ENCODE peak calls at places on chromosomes 16 and 17, in nine cellular contexts. U is NCI-H1436; R is PC-3; H is activated CD8-positive, alpha-beta memory T cell treated with anti-CD3 and anti-CD28 coated beads, Interleukin-2, amount 10 ng/mL, durations not matched to agents 7 days and 5 days; I is T-helper 2 cell; A is CD4-positive, alpha-beta T cell; L is NCI-H345; X is HTR-8/SVneo; E is cerebellar nuclear complex. F is an unnamed sample.

GRCh38 chr17:36089888-36090836 is at the start of gene CCL3:
- DNase-seq in U (no peak), R (peak), H (peak), I (no peak), A (no peak), L (no peak), X (no peak), E (no peak), F (peak)

GRCh38 chr16:30760577-30761426 is 1.1 kb downstream of the CFAP119 start:
- DNase-seq in U (no peak), R (no peak), H (no peak), I (no peak), A (no peak), L (no peak), X (no peak), E (no peak), F (no peak)

GRCh38 chr16:4689864-4690704 is 3.3 kb upstream of the NUDT16L1 start:
- DNase-seq in U (no peak), R (no peak), H (no peak), I (no peak), A (no peak), L (no peak), X (no peak), E (no peak), F (no peak)

GRCh38 chr16:49015189-49015540 is 266.5 kb downstream of the CBLN1 start:
- DNase-seq in U (peak), R (no peak), H (no peak), I (no peak), A (no peak), L (no peak), X (no peak), E (no peak), F (no peak)

GRCh38 chr17:2940352-2940751 is 123.1 kb downstream of the OR1D5 start:
- DNase-seq in U (no peak), R (no peak), H (no peak), I (no peak), A (no peak), L (no peak), X (no peak), E (no peak), F (no peak)

GRCh38 chr17:19619705-19620325 is 28.7 kb upstream of the ALDH3A2 start:
- DNase-seq in U (no peak), R (no peak), H (no peak), I (no peak), A (no peak), L (no peak), X (no peak), E (no peak), F (no peak)

GRCh38 chr17:27976331-27976730 is 66.1 kb upstream of the NLK start:
- DNase-seq in U (no peak), R (no peak), H (no peak), I (no peak), A (no peak), L (no peak), X (no peak), E (no peak), F (no peak)

GRCh38 chr16:59605706-59606105 is 871.6 kb upstream of the GOT2 start:
- DNase-seq in U (no peak), R (no peak), H (no peak), I (no peak), A (no peak), L (no peak), X (no peak), E (no peak), F (no peak)

GRCh38 chr17:78789663-78790181 is 7.6 kb upstream of the CYTH1 start:
- DNase-seq in U (peak), R (no peak), H (no peak), I (peak), A (peak), L (peak), X (no peak), E (no peak), F (peak)

GRCh38 chr17:65064452-65065019 is 8.0 kb upstream of the GNA13 start:
- DNase-seq in U (no peak), R (peak), H (no peak), I (no peak), A (no peak), L (peak), X (no peak), E (no peak), F (no peak)

GRCh38 chr16:63188076-63188771 is 1152.0 kb upstream of the CDH8 start:
- DNase-seq in U (no peak), R (no peak), H (no peak), I (no peak), A (no peak), L (no peak), X (no peak), E (no peak), F (no peak)

GRCh38 chr17:7558544-7559306 is at the start of gene TNFSF13:
- DNase-seq in U (no peak), R (no peak), H (no peak), I (no peak), A (no peak), L (no peak), X (no peak), E (no peak), F (no peak)

GRCh38 chr17:80584171-80584905 is 39.7 kb downstream of the RPTOR start:
- DNase-seq in U (no peak), R (no peak), H (no peak), I (no peak), A (no peak), L (no peak), X (no peak), E (no peak), F (no peak)

GRCh38 chr16:66057056-66057455 is 309.4 kb upstream of the CDH5 start:
- DNase-seq in U (no peak), R (no peak), H (no peak), I (no peak), A (no peak), L (no peak), X (no peak), E (no peak), F (no peak)

GRCh38 chr17:61451538-61452300 is 503 bp upstream of the TBX4 start:
- DNase-seq in U (no peak), R (no peak), H (peak), I (no peak), A (no peak), L (no peak), X (no peak), E (no peak), F (no peak)

GRCh38 chr17:40362696-40363479 is 1.6 kb downstream of the GJD3 start:
- DNase-seq in U (peak), R (peak), H (peak), I (peak), A (peak), L (peak), X (peak), E (no peak), F (peak)

GRCh38 chr17:83189673-83190385 is 110.4 kb downstream of the METRNL start:
- DNase-seq in U (no peak), R (no peak), H (peak), I (no peak), A (no peak), L (no peak), X (no peak), E (no peak), F (no peak)

GRCh38 chr16:57620316-57621231 is 7.9 kb upstream of the ADGRG1 start:
- DNase-seq in U (no peak), R (peak), H (no peak), I (no peak), A (peak), L (no peak), X (no peak), E (no peak), F (no peak)

GRCh38 chr17:15999974-16000827 is 577 bp downstream of the TTC19 start:
- DNase-seq in U (no peak), R (peak), H (no peak), I (no peak), A (peak), L (peak), X (peak), E (no peak), F (no peak)

F was measured in immature natural killer cell.